ENCODE peak calls at places on chromosomes 4 and X, in four cellular contexts. S is NT2/D1, F is NCI-H460, N is astrocyte of the hippocampus. W is an unnamed sample.

GRCh38 chr4:151653548-151653918 is 107.3 kb downstream of the GATB start:
- DNase-seq in S (no peak), F (no peak), N (no peak), W (no peak)

GRCh38 chrX:72094894-72095293 is 36.8 kb downstream of the RTL5 start:
- DNase-seq in S (no peak), F (no peak), N (peak), W (no peak)

GRCh38 chr4:148053298-148054003 is 321.6 kb downstream of the ARHGAP10 start:
- DNase-seq in S (no peak), F (no peak), N (peak), W (no peak)

GRCh38 chr4:140641789-140642439 is 73.2 kb upstream of the UCP1 start:
- DNase-seq in S (no peak), F (no peak), N (no peak), W (no peak)

GRCh38 chrX:47302396-47302795 is 68.0 kb upstream of the ZNF157 start:
- DNase-seq in S (no peak), F (no peak), N (no peak), W (no peak)

GRCh38 chrX:38277136-38277535 is 50.2 kb downstream of the RPGR start:
- DNase-seq in S (no peak), F (no peak), N (no peak), W (no peak)

GRCh38 chr4:138949866-138950265 is 65.7 kb upstream of the NOCT start:
- DNase-seq in S (no peak), F (no peak), N (no peak), W (no peak)

GRCh38 chrX:107571296-107571998 is 56.9 kb upstream of the PRPS1 start:
- DNase-seq in S (no peak), F (no peak), N (peak), W (no peak)

GRCh38 chrX:108131471-108131870 is 39.9 kb downstream of the ATG4A start:
- DNase-seq in S (no peak), F (no peak), N (peak), W (no peak)

GRCh38 chr4:68987007-68987406 is 35.4 kb upstream of the UGT2A3 start:
- DNase-seq in S (no peak), F (no peak), N (no peak), W (no peak)

GRCh38 chr4:95625020-95625419 is 76.2 kb upstream of the UNC5C start:
- DNase-seq in S (no peak), F (no peak), N (no peak), W (no peak)

GRCh38 chrX:15916704-15917084 is 62.1 kb upstream of the AP1S2 start:
- DNase-seq in S (no peak), F (no peak), N (no peak), W (no peak)

GRCh38 chr4:25068386-25068785 is 37.6 kb upstream of the LGI2 start:
- DNase-seq in S (no peak), F (no peak), N (no peak), W (no peak)

GRCh38 chrX:23365541-23365940 is 30.9 kb downstream of the PTCHD1 start:
- DNase-seq in S (no peak), F (no peak), N (no peak), W (peak)

GRCh38 chrX:99761731-99762130 is 648.3 kb downstream of the PCDH19 start:
- DNase-seq in S (no peak), F (no peak), N (no peak), W (no peak)

GRCh38 chr4:41304221-41304620 is 47.5 kb downstream of the UCHL1 start:
- DNase-seq in S (no peak), F (no peak), N (peak), W (no peak)

GRCh38 chr4:153026947-153027346 is 90.8 kb downstream of the FHDC1 start:
- DNase-seq in S (no peak), F (no peak), N (no peak), W (no peak)

GRCh38 chr4:110769578-110769977 is 146.7 kb upstream of the PITX2 start:
- DNase-seq in S (no peak), F (no peak), N (no peak), W (no peak)

GRCh38 chr4:139844057-139844456 is 178.4 kb downstream of the MGST2 start:
- DNase-seq in S (no peak), F (no peak), N (no peak), W (no peak)

GRCh38 chr4:71300964-71301363 is 37.9 kb upstream of the SLC4A4 start:
- DNase-seq in S (no peak), F (no peak), N (no peak), W (no peak)

GRCh38 chrX:94551831-94552230 is 877.8 kb downstream of the FAM133A start:
- DNase-seq in S (no peak), F (peak), N (no peak), W (no peak)

GRCh38 chrX:2523911-2524310 is 23.1 kb upstream of the DHRSX start:
- DNase-seq in S (no peak), F (no peak), N (no peak), W (no peak)

GRCh38 chr4:53089940-53090729 is 228.0 kb downstream of the RASL11B start:
- DNase-seq in S (no peak), F (no peak), N (no peak), W (no peak)

GRCh38 chrX:12975999-12976558 is 1.2 kb downstream of the TMSB4X start:
- DNase-seq in S (no peak), F (no peak), N (peak), W (no peak)

GRCh38 chr4:108926058-108926457 is 163.2 kb upstream of the ETNPPL start:
- DNase-seq in S (no peak), F (no peak), N (no peak), W (no peak)

GRCh38 chr4:10721616-10722015 is 37.0 kb upstream of the CLNK start:
- DNase-seq in S (no peak), F (no peak), N (no peak), W (no peak)